ENCODE peak calls at places on chromosomes 1 and 21, in five cellular contexts. One of them, this sample, is unnamed.

GRCh38 chr1:53274026-53274425 is 35.7 kb upstream of the MAGOH start:
- DNase-seq in amniotic stem cell: no peak
- DNase-seq in A172: no peak
- DNase-seq in NCI-H2029 treated with DMSO at 0.1 percent for 48 hours: no peak
- DNase-seq in T47D: no peak
- DNase-seq in this sample: no peak

GRCh38 chr1:22930235-22930912 is 42.3 kb downstream of the LACTBL1 start:
- DNase-seq in amniotic stem cell: peak
- DNase-seq in A172: no peak
- DNase-seq in NCI-H2029 treated with DMSO at 0.1 percent for 48 hours: peak
- DNase-seq in T47D: peak
- DNase-seq in this sample: no peak

GRCh38 chr1:198837276-198838021 is 198.6 kb downstream of the PTPRC start:
- DNase-seq in amniotic stem cell: no peak
- DNase-seq in A172: no peak
- DNase-seq in NCI-H2029 treated with DMSO at 0.1 percent for 48 hours: no peak
- DNase-seq in T47D: no peak
- DNase-seq in this sample: no peak

GRCh38 chr1:156694563-156694962 is 10.8 kb downstream of the CRABP2 start:
- DNase-seq in amniotic stem cell: no peak
- DNase-seq in A172: no peak
- DNase-seq in NCI-H2029 treated with DMSO at 0.1 percent for 48 hours: no peak
- DNase-seq in T47D: no peak
- DNase-seq in this sample: no peak

GRCh38 chr1:1001631-1002300 is 1.9 kb upstream of the HES4 start:
- DNase-seq in amniotic stem cell: peak
- DNase-seq in A172: no peak
- DNase-seq in NCI-H2029 treated with DMSO at 0.1 percent for 48 hours: no peak
- DNase-seq in T47D: peak
- DNase-seq in this sample: no peak

GRCh38 chr1:56189946-56190920 is 389.1 kb downstream of the PLPP3 start:
- DNase-seq in amniotic stem cell: no peak
- DNase-seq in A172: no peak
- DNase-seq in NCI-H2029 treated with DMSO at 0.1 percent for 48 hours: no peak
- DNase-seq in T47D: no peak
- DNase-seq in this sample: no peak

GRCh38 chr1:7427066-7427465 is 344.0 kb upstream of the VAMP3 start:
- DNase-seq in amniotic stem cell: no peak
- DNase-seq in A172: peak
- DNase-seq in NCI-H2029 treated with DMSO at 0.1 percent for 48 hours: no peak
- DNase-seq in T47D: no peak
- DNase-seq in this sample: no peak

GRCh38 chr1:21280011-21280471 is 10.2 kb downstream of the ECE1 start:
- DNase-seq in amniotic stem cell: no peak
- DNase-seq in A172: peak
- DNase-seq in NCI-H2029 treated with DMSO at 0.1 percent for 48 hours: no peak
- DNase-seq in T47D: no peak
- DNase-seq in this sample: no peak

GRCh38 chr1:171595324-171595723 is 26.7 kb upstream of the MYOCOS start:
- DNase-seq in amniotic stem cell: no peak
- DNase-seq in A172: no peak
- DNase-seq in NCI-H2029 treated with DMSO at 0.1 percent for 48 hours: no peak
- DNase-seq in T47D: no peak
- DNase-seq in this sample: no peak

GRCh38 chr1:162011337-162012012 is 12.2 kb downstream of the OLFML2B start:
- DNase-seq in amniotic stem cell: no peak
- DNase-seq in A172: no peak
- DNase-seq in NCI-H2029 treated with DMSO at 0.1 percent for 48 hours: no peak
- DNase-seq in T47D: no peak
- DNase-seq in this sample: no peak

GRCh38 chr1:53376742-53377437 is 49.0 kb upstream of the LRP8 start:
- DNase-seq in amniotic stem cell: no peak
- DNase-seq in A172: no peak
- DNase-seq in NCI-H2029 treated with DMSO at 0.1 percent for 48 hours: peak
- DNase-seq in T47D: no peak
- DNase-seq in this sample: no peak

GRCh38 chr1:217274927-217275616 is 355.8 kb downstream of the GPATCH2 start:
- DNase-seq in amniotic stem cell: peak
- DNase-seq in A172: peak
- DNase-seq in NCI-H2029 treated with DMSO at 0.1 percent for 48 hours: no peak
- DNase-seq in T47D: no peak
- DNase-seq in this sample: no peak

GRCh38 chr21:21165063-21165645 is 166.9 kb downstream of the NCAM2 start:
- DNase-seq in amniotic stem cell: peak
- DNase-seq in A172: no peak
- DNase-seq in NCI-H2029 treated with DMSO at 0.1 percent for 48 hours: no peak
- DNase-seq in T47D: no peak
- DNase-seq in this sample: peak

GRCh38 chr1:184867866-184868585 is 106.3 kb downstream of the NIBAN1 start:
- DNase-seq in amniotic stem cell: no peak
- DNase-seq in A172: no peak
- DNase-seq in NCI-H2029 treated with DMSO at 0.1 percent for 48 hours: no peak
- DNase-seq in T47D: no peak
- DNase-seq in this sample: no peak

GRCh38 chr1:147747966-147748365 is 12.4 kb downstream of the GJA5 start:
- DNase-seq in amniotic stem cell: no peak
- DNase-seq in A172: no peak
- DNase-seq in NCI-H2029 treated with DMSO at 0.1 percent for 48 hours: no peak
- DNase-seq in T47D: no peak
- DNase-seq in this sample: no peak

GRCh38 chr1:17167783-17168479 is 37.0 kb upstream of the PADI1 start:
- DNase-seq in amniotic stem cell: no peak
- DNase-seq in A172: peak
- DNase-seq in NCI-H2029 treated with DMSO at 0.1 percent for 48 hours: no peak
- DNase-seq in T47D: no peak
- DNase-seq in this sample: no peak

GRCh38 chr1:43836267-43836951 is 97.2 kb upstream of the ARTN start:
- DNase-seq in amniotic stem cell: no peak
- DNase-seq in A172: peak
- DNase-seq in NCI-H2029 treated with DMSO at 0.1 percent for 48 hours: peak
- DNase-seq in T47D: no peak
- DNase-seq in this sample: no peak

GRCh38 chr21:35002879-35003722 is 46.0 kb downstream of the RUNX1 start:
- DNase-seq in amniotic stem cell: no peak
- DNase-seq in A172: no peak
- DNase-seq in NCI-H2029 treated with DMSO at 0.1 percent for 48 hours: no peak
- DNase-seq in T47D: no peak
- DNase-seq in this sample: no peak

GRCh38 chr21:44294391-44295162 is 5.3 kb upstream of the PFKL start:
- DNase-seq in amniotic stem cell: no peak
- DNase-seq in A172: peak
- DNase-seq in NCI-H2029 treated with DMSO at 0.1 percent for 48 hours: no peak
- DNase-seq in T47D: no peak
- DNase-seq in this sample: no peak

GRCh38 chr1:237851209-237851845 is 39.4 kb downstream of the ZP4 start:
- DNase-seq in amniotic stem cell: peak
- DNase-seq in A172: peak
- DNase-seq in NCI-H2029 treated with DMSO at 0.1 percent for 48 hours: peak
- DNase-seq in T47D: no peak
- DNase-seq in this sample: no peak

GRCh38 chr1:32984829-32985310 is 20.3 kb upstream of the RNF19B start:
- DNase-seq in amniotic stem cell: no peak
- DNase-seq in A172: no peak
- DNase-seq in NCI-H2029 treated with DMSO at 0.1 percent for 48 hours: no peak
- DNase-seq in T47D: no peak
- DNase-seq in this sample: no peak

GRCh38 chr1:8423702-8424538 is 106.0 kb downstream of the SLC45A1 start:
- DNase-seq in amniotic stem cell: no peak
- DNase-seq in A172: peak
- DNase-seq in NCI-H2029 treated with DMSO at 0.1 percent for 48 hours: no peak
- DNase-seq in T47D: peak
- DNase-seq in this sample: no peak

GRCh38 chr1:92876351-92876750 is 44.5 kb downstream of the RPL5 start:
- DNase-seq in amniotic stem cell: no peak
- DNase-seq in A172: no peak
- DNase-seq in NCI-H2029 treated with DMSO at 0.1 percent for 48 hours: no peak
- DNase-seq in T47D: no peak
- DNase-seq in this sample: no peak

GRCh38 chr1:108897865-108898720 is 21.3 kb downstream of the GPSM2 start:
- DNase-seq in amniotic stem cell: peak
- DNase-seq in A172: peak
- DNase-seq in NCI-H2029 treated with DMSO at 0.1 percent for 48 hours: peak
- DNase-seq in T47D: peak
- DNase-seq in this sample: no peak

GRCh38 chr1:42877380-42877779 is 31.0 kb downstream of the ZNF691 start:
- DNase-seq in amniotic stem cell: no peak
- DNase-seq in A172: no peak
- DNase-seq in NCI-H2029 treated with DMSO at 0.1 percent for 48 hours: no peak
- DNase-seq in T47D: no peak
- DNase-seq in this sample: no peak

GRCh38 chr1:174448964-174449363 is 1.2 kb downstream of the GPR52 start:
- DNase-seq in amniotic stem cell: no peak
- DNase-seq in A172: no peak
- DNase-seq in NCI-H2029 treated with DMSO at 0.1 percent for 48 hours: no peak
- DNase-seq in T47D: no peak
- DNase-seq in this sample: no peak

GRCh38 chr1:225746361-225747179 is 31.1 kb upstream of the SRP9 start:
- DNase-seq in amniotic stem cell: peak
- DNase-seq in A172: peak
- DNase-seq in NCI-H2029 treated with DMSO at 0.1 percent for 48 hours: peak
- DNase-seq in T47D: no peak
- DNase-seq in this sample: peak

GRCh38 chr1:15507278-15507677 is 16.7 kb downstream of the CASP9 start:
- DNase-seq in amniotic stem cell: no peak
- DNase-seq in A172: no peak
- DNase-seq in NCI-H2029 treated with DMSO at 0.1 percent for 48 hours: no peak
- DNase-seq in T47D: no peak
- DNase-seq in this sample: no peak

GRCh38 chr1:196678510-196678884 is 26.7 kb downstream of the CFH start:
- DNase-seq in amniotic stem cell: no peak
- DNase-seq in A172: peak
- DNase-seq in NCI-H2029 treated with DMSO at 0.1 percent for 48 hours: no peak
- DNase-seq in T47D: no peak
- DNase-seq in this sample: no peak

GRCh38 chr1:99600782-99601181 is 45.1 kb upstream of the PALMD start:
- DNase-seq in amniotic stem cell: no peak
- DNase-seq in A172: no peak
- DNase-seq in NCI-H2029 treated with DMSO at 0.1 percent for 48 hours: no peak
- DNase-seq in T47D: no peak
- DNase-seq in this sample: no peak

GRCh38 chr1:46030074-46030870 is 102.2 kb downstream of the PIK3R3 start:
- DNase-seq in amniotic stem cell: no peak
- DNase-seq in A172: no peak
- DNase-seq in NCI-H2029 treated with DMSO at 0.1 percent for 48 hours: no peak
- DNase-seq in T47D: no peak
- DNase-seq in this sample: no peak

GRCh38 chr1:12457771-12458170 is 160.2 kb downstream of the DHRS3 start:
- DNase-seq in amniotic stem cell: no peak
- DNase-seq in A172: no peak
- DNase-seq in NCI-H2029 treated with DMSO at 0.1 percent for 48 hours: no peak
- DNase-seq in T47D: no peak
- DNase-seq in this sample: no peak

GRCh38 chr1:185292237-185292636 is 24.8 kb downstream of the IVNS1ABP start:
- DNase-seq in amniotic stem cell: no peak
- DNase-seq in A172: no peak
- DNase-seq in NCI-H2029 treated with DMSO at 0.1 percent for 48 hours: no peak
- DNase-seq in T47D: no peak
- DNase-seq in this sample: no peak

GRCh38 chr1:35432231-35432630 is 125.0 kb downstream of the KIAA0319L start:
- DNase-seq in amniotic stem cell: no peak
- DNase-seq in A172: no peak
- DNase-seq in NCI-H2029 treated with DMSO at 0.1 percent for 48 hours: no peak
- DNase-seq in T47D: no peak
- DNase-seq in this sample: no peak

GRCh38 chr1:224697888-224698450 is 81.9 kb downstream of the CNIH3 start:
- DNase-seq in amniotic stem cell: no peak
- DNase-seq in A172: no peak
- DNase-seq in NCI-H2029 treated with DMSO at 0.1 percent for 48 hours: no peak
- DNase-seq in T47D: no peak
- DNase-seq in this sample: no peak

GRCh38 chr1:206651958-206652890 is 16.9 kb downstream of the DYRK3 start:
- DNase-seq in amniotic stem cell: no peak
- DNase-seq in A172: no peak
- DNase-seq in NCI-H2029 treated with DMSO at 0.1 percent for 48 hours: no peak
- DNase-seq in T47D: no peak
- DNase-seq in this sample: no peak

GRCh38 chr1:29237906-29238600 is 1.7 kb downstream of the PTPRU start:
- DNase-seq in amniotic stem cell: no peak
- DNase-seq in A172: no peak
- DNase-seq in NCI-H2029 treated with DMSO at 0.1 percent for 48 hours: no peak
- DNase-seq in T47D: no peak
- DNase-seq in this sample: no peak

GRCh38 chr1:210477328-210477924 is 148.7 kb downstream of the HHAT start:
- DNase-seq in amniotic stem cell: no peak
- DNase-seq in A172: peak
- DNase-seq in NCI-H2029 treated with DMSO at 0.1 percent for 48 hours: peak
- DNase-seq in T47D: peak
- DNase-seq in this sample: no peak

GRCh38 chr1:222326004-222326709 is 221.7 kb downstream of the HHIPL2 start:
- DNase-seq in amniotic stem cell: no peak
- DNase-seq in A172: no peak
- DNase-seq in NCI-H2029 treated with DMSO at 0.1 percent for 48 hours: no peak
- DNase-seq in T47D: no peak
- DNase-seq in this sample: no peak